ENCODE peak calls at places on chromosomes 12 and 14, in ten cellular contexts. O is COLO829; F is effector memory CD8-positive, alpha-beta T cell; D is activated naive CD4-positive, alpha-beta T cell treated with anti-CD3 and anti-CD28 coated beads, Interleukin-2, amount 10 ng/mL, durations not matched to agents 7 days and 5 days; X is mucosa of gallbladder; E is pons; S is NCI-H510A treated with DMSO at 0.1 percent for 48 hours; Y is astrocyte of the spinal cord; N is heart right ventricle; T is tibial artery. U is an unnamed sample.

GRCh38 chr14:99881011-99881410 is 87.8 kb downstream of the EML1 start:
- DNase-seq in O (no peak), S (no peak), T (no peak), E (peak; percentile 82), F (no peak), Y (no peak), X (no peak), N (no peak), D (no peak), U (no peak)

GRCh38 chr14:103569436-103569835 is 6.7 kb downstream of the COA8 start:
- DNase-seq in O (no peak), S (no peak), Y (no peak), D (no peak), X (no peak), E (no peak), F (no peak), T (no peak), N (no peak), U (no peak)

GRCh38 chr14:32102968-32103367 is 25.9 kb downstream of the ARHGAP5 start:
- DNase-seq in T (no peak), Y (no peak), N (no peak), O (no peak), F (no peak), D (no peak), X (no peak), S (no peak), E (no peak), U (no peak)

GRCh38 chr12:6367065-6367968 is 8.0 kb downstream of the SCNN1A start:
- DNase-seq in T (no peak), O (no peak), E (peak; percentile 80), S (no peak), X (no peak), D (peak; percentile 56), F (peak; percentile 34), N (no peak), Y (no peak), U (no peak)

GRCh38 chr12:89721291-89721987 is 12.8 kb upstream of the ATP2B1 start:
- DNase-seq in N (no peak), Y (no peak), E (peak; percentile 79), F (no peak), T (no peak), X (no peak), O (no peak), S (no peak), D (no peak), U (no peak)

GRCh38 chr14:32473476-32473875 is 144.4 kb downstream of the AKAP6 start:
- DNase-seq in D (no peak), S (no peak), N (peak; percentile 36), O (no peak), F (no peak), X (peak; percentile 86), T (no peak), E (peak; percentile 57), Y (peak; percentile 87), U (peak; percentile 81)

GRCh38 chr12:132687211-132688164 is at the start of the genes POLE and PXMP2:
- DNase-seq in T (peak; percentile 98), O (peak; percentile 93), E (peak; percentile 83), N (peak; percentile 97), D (peak; percentile 98), F (peak; percentile 90), S (peak; percentile 95), Y (peak; percentile 97), X (peak; percentile 96), U (peak; percentile 84)

GRCh38 chr12:12883369-12884001 is 7.9 kb upstream of the GPRC5A start:
- DNase-seq in S (no peak), Y (peak; percentile 74), E (no peak), T (no peak), X (no peak), D (no peak), F (no peak), N (no peak), O (peak; percentile 69), U (peak; percentile 95)

GRCh38 chr12:5718073-5718472 is 227.0 kb downstream of the ANO2 start:
- DNase-seq in O (no peak), T (no peak), X (no peak), F (no peak), E (no peak), S (no peak), D (no peak), N (no peak), Y (no peak), U (no peak)

GRCh38 chr14:103711516-103712431 is 3.5 kb downstream of the XRCC3 start:
- DNase-seq in S (no peak), O (no peak), X (no peak), T (peak; percentile 89), E (peak; percentile 51), F (no peak), N (peak; percentile 71), Y (no peak), D (no peak), U (no peak)

GRCh38 chr14:26984318-26985177 is 386.7 kb upstream of the NOVA1 start:
- DNase-seq in E (peak; percentile 83), O (no peak), Y (peak; percentile 73), F (no peak), X (peak; percentile 70), D (peak; percentile 20), N (no peak), S (peak; percentile 76), T (peak; percentile 67), U (peak; percentile 25)

GRCh38 chr12:51005671-51006070 is 20.5 kb downstream of the SLC11A2 start:
- DNase-seq in N (no peak), E (no peak), Y (no peak), D (no peak), X (no peak), F (no peak), S (peak; percentile 44), O (no peak), T (no peak), U (peak; percentile 87)

GRCh38 chr12:1318327-1319031 is 275.9 kb downstream of the FBXL14 start:
- DNase-seq in S (peak; percentile 82), T (no peak), F (no peak), Y (peak; percentile 67), X (peak; percentile 16), O (peak; percentile 32), N (peak; percentile 19), E (peak; percentile 57), D (no peak), U (peak; percentile 35)

GRCh38 chr12:118424883-118425282 is 48.5 kb downstream of the SUDS3 start:
- DNase-seq in N (no peak), E (no peak), O (no peak), X (no peak), T (no peak), Y (no peak), F (no peak), S (no peak), D (no peak), U (no peak)

GRCh38 chr12:103855036-103855712 is 14.1 kb upstream of the NT5DC3 start:
- DNase-seq in S (peak; percentile 41), F (no peak), X (peak; percentile 34), N (no peak), D (no peak), T (no peak), O (no peak), E (no peak), Y (peak; percentile 91), U (no peak)

GRCh38 chr12:117968084-117968789 is 553 bp downstream of the KSR2 start:
- DNase-seq in X (no peak), S (peak; percentile 68), F (no peak), O (no peak), D (no peak), E (no peak), N (no peak), Y (no peak), T (no peak), U (no peak)

GRCh38 chr14:68593806-68594536 is 198.9 kb downstream of the ZFP36L1 start:
- DNase-seq in O (no peak), S (no peak), F (no peak), T (peak; percentile 21), E (no peak), D (no peak), Y (peak; percentile 56), N (no peak), X (no peak), U (no peak)

GRCh38 chr12:83818888-83819287 is 1093.7 kb downstream of the SLC6A15 start:
- DNase-seq in N (no peak), T (no peak), F (no peak), D (no peak), O (no peak), Y (peak; percentile 64), S (no peak), X (peak; percentile 72), E (no peak), U (no peak)

GRCh38 chr12:113477171-113477841 is 5.6 kb upstream of the LHX5 start:
- DNase-seq in T (no peak), N (no peak), O (no peak), F (no peak), D (no peak), X (no peak), Y (no peak), S (no peak), E (no peak), U (no peak)

U was measured in LNCaP clone FGC.